ENCODE peak calls at places on chromosomes 3 and 15, in five cellular contexts. K is brain microvascular endothelial cell, J is fibroblast of pulmonary artery, D is Panc1, Y is astrocyte of the spinal cord. P is an unnamed sample.

GRCh38 chr3:52190294-52190841 is 7.6 kb upstream of the ALAS1 start:
- DNase-seq in Y (peak), K (no peak), D (no peak), J (peak), P (peak)

GRCh38 chr3:127839099-127839498 is 16.8 kb upstream of the MGLL start:
- DNase-seq in D (no peak), Y (no peak), K (no peak), J (no peak), P (no peak)

GRCh38 chr3:60588806-60589205 is 662.4 kb downstream of the FHIT start:
- DNase-seq in Y (peak), D (no peak), K (peak), J (no peak), P (no peak)

GRCh38 chr3:173745952-173746682 is 348.6 kb downstream of the NLGN1 start:
- DNase-seq in K (peak), J (peak), D (no peak), Y (peak), P (peak)

GRCh38 chr3:11847607-11848006 is 922 bp upstream of the TAMM41 start:
- DNase-seq in K (no peak), J (no peak), Y (no peak), D (no peak), P (no peak)

GRCh38 chr3:52881834-52882233 is 15.5 kb downstream of the STIMATE start:
- DNase-seq in J (no peak), D (no peak), K (no peak), Y (no peak), P (no peak)

GRCh38 chr3:43686700-43687498 is 3.8 kb upstream of the ABHD5 start:
- DNase-seq in J (no peak), Y (no peak), D (no peak), K (no peak), P (no peak)

GRCh38 chr15:100891316-100892012 is 11.8 kb downstream of the ALDH1A3 start:
- DNase-seq in D (no peak), K (peak), Y (no peak), J (no peak), P (no peak)

GRCh38 chr3:64355473-64355872 is 130.2 kb upstream of the PRICKLE2 start:
- DNase-seq in J (peak), Y (peak), K (peak), D (no peak), P (peak)

GRCh38 chr3:156685198-156685597 is 10.8 kb downstream of the TIPARP start:
- DNase-seq in J (peak), K (no peak), D (no peak), Y (peak), P (peak)

GRCh38 chr3:42595682-42596081 is 4.8 kb upstream of the NKTR start:
- DNase-seq in K (no peak), Y (no peak), D (no peak), J (no peak), P (no peak)

GRCh38 chr3:5229414-5229813 is 41.9 kb downstream of the EDEM1 start:
- DNase-seq in D (no peak), J (no peak), Y (no peak), K (no peak), P (no peak)

GRCh38 chr3:194577985-194578905 is 55.0 kb downstream of the TMEM44 start:
- DNase-seq in J (peak), D (peak), K (peak), Y (peak), P (peak)

GRCh38 chr3:66822059-66823009 is 175.8 kb upstream of the KBTBD8 start:
- DNase-seq in J (peak), K (peak), D (no peak), Y (peak), P (peak)

GRCh38 chr15:31377030-31377429 is 50.4 kb downstream of the KLF13 start:
- DNase-seq in J (no peak), D (no peak), K (no peak), Y (no peak), P (no peak)

GRCh38 chr15:72184165-72184811 is 13.3 kb downstream of the GRAMD2A start:
- DNase-seq in Y (peak), D (no peak), J (no peak), K (no peak), P (peak)

GRCh38 chr3:175346573-175347356 is 487.6 kb downstream of the NAALADL2 start:
- DNase-seq in Y (peak), J (peak), K (peak), D (peak), P (peak)

GRCh38 chr15:80070840-80071239 is 11.4 kb downstream of the ZFAND6 start:
- DNase-seq in K (no peak), D (no peak), Y (peak), J (peak), P (peak)

GRCh38 chr15:80072285-80072684 is 12.8 kb downstream of the ZFAND6 start:
- DNase-seq in D (peak), Y (peak), K (peak), J (peak), P (peak)

GRCh38 chr15:80073197-80073596 is 13.7 kb downstream of the ZFAND6 start:
- DNase-seq in J (no peak), D (no peak), K (no peak), Y (no peak), P (no peak)

GRCh38 chr15:80068578-80068977 is 9.1 kb downstream of the ZFAND6 start:
- DNase-seq in K (no peak), D (no peak), J (no peak), Y (peak), P (no peak)

DNA sequence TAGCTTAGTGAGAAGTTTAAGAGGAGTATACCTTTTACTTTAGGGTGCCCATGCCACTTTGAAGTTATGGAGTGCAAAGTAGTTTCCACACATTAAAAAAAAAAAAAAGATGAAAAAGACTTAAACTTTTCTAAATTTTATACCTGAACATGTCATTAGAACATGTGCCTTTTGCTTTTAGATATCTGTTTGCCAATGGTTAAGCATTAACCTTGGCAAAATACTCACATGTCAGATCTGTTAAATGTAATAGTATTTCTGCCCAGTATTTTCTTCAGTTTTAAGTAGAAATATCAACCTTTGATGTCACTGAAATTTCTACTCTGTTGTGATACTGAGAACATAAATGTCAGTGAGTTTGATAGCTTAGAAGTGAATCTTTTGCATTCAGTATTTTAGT is 12.2 kb downstream of the ZFAND6 start:
- DNase-seq in K (no peak), Y (no peak), J (no peak), D (no peak), P (no peak)
- H3K4me3 ChIP-seq in K (no peak), Y (no peak), J (peak), D (no peak), P (no peak)

GRCh38 chr15:24760066-24760465 is 84.5 kb downstream of the NPAP1 start:
- DNase-seq in J (no peak), Y (no peak), K (no peak), D (no peak), P (no peak)

GRCh38 chr15:24763891-24764290 is 88.3 kb downstream of the NPAP1 start:
- DNase-seq in Y (no peak), D (no peak), K (no peak), J (no peak), P (no peak)

GRCh38 chr15:24766511-24767133 is 91.0 kb downstream of the NPAP1 start:
- DNase-seq in D (no peak), K (no peak), Y (no peak), J (no peak), P (no peak)

GRCh38 chr15:24764375-24765171 is 89.0 kb downstream of the NPAP1 start:
- DNase-seq in Y (no peak), K (no peak), D (no peak), J (no peak), P (no peak)

GRCh38 chr15:24761704-24762302 is 86.2 kb downstream of the NPAP1 start:
- DNase-seq in Y (peak), D (no peak), K (no peak), J (peak), P (peak)
- TF ChIP-seq CTCF in Y (no peak), D (peak), K (peak), J (peak), P (peak)

DNA sequence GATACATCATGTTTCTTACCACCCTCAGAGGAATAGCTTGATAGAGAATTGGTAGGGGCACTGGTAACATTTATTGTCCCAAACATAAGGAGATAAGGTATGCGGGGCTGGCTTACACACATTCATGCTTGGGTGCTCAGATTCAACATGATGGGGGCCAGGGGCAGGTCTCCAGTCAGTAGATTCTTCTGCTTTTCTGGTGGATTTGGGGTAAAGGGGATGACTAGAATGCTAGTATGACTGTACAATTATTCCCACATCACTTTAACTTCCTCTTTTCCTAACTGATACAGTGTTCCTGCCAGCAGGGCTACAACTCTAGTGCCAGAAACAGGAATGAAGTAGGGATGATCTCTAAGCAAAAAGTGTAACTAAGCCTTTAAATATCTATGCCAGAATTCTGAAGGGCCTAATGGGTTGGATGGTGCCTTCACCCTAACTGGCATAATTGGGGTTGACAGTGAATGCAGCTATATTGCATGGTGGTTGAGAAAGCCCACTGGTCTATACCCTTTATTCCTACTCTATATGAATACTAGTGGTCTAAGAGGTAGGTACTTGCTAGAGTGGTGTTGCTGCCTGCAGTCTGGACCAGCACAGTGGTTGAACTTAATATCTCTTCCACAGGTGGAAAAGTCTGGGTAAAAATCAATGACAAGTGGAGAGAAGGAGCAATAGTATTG is 117.4 kb downstream of the IL12A start:
- DNase-seq in D (no peak), J (no peak), K (no peak), Y (no peak), P (no peak)
- H3K4me3 ChIP-seq in D (no peak), J (no peak), K (no peak), Y (no peak), P (no peak)

DNA sequence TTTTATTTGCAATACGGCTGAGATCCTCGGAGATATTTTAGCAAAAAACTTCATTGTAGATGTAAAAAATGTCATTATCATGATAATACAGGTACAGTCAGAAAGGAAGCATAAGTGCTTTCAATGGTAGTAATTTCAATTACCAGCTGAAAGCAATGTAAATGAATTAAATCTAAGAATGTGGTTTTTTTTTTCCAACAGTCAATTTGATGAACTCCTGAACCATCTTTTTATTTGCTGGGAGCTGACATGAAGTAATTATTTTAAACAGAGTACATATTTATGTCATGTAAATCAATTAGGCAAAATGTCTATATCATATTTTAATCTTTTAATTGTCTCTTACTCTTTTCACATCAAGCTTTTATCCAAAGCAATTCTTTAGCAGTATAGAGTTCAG is 70.6 kb downstream of the MORC1 start:
- DNase-seq in D (no peak), Y (no peak), J (no peak), K (no peak), P (no peak)
- TF ChIP-seq CTCF in D (no peak), Y (no peak), J (no peak), K (no peak), P (no peak)

DNA sequence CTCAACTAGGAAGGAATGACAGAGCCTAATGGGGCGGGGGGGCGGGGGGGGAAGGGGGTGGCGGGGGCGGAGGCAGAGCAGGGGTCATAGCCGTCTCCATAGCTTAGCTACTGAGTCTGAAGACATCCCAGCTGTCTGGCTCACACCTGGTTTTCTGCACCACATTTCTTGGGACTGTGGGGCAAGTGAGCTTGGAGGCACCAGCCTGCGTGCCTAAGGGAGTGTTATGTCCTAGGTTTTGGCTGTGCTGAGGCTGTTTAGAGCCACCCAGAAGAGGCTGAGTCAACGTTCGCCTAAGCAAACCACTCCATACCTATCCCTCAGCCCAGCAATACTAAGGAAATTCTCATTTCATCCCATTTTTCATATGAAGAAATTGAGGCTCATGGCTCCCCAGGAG is 1.4 kb downstream of the IL17RD start:
- DNase-seq in K (no peak), D (no peak), Y (no peak), J (no peak), P (no peak)
- H3K4me3 ChIP-seq in K (peak), D (peak), Y (peak), J (peak), P (peak)

GRCh38 chr15:32668942-32669341 is 27.4 kb downstream of the SCG5 start:
- DNase-seq in Y (no peak), J (no peak), D (no peak), K (no peak), P (no peak)
- TF ChIP-seq CTCF in Y (no peak), J (no peak), D (no peak), K (no peak), P (no peak)

DNA sequence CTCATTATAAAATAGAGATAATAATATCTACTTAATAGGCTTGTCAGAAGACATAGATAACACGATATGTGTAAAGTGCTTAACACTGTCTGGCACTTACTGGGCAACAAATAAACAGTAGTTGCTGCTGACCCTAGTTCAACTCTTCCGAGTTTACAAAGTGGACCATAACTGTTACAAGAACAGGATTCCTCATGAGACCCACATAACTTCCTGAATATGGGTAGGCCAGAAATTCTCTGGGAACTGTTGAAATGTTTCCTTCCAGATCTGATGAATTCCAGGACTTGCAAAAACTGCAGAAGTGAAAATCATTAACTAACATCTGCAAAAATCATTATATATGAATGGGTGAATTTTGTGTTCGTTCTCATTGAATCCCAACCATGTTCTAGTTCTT is 181.7 kb upstream of the MME start:
- DNase-seq in J (peak), Y (no peak), D (no peak), K (no peak), P (peak)
- H3K4me3 ChIP-seq in J (no peak), Y (no peak), D (no peak), K (no peak), P (no peak)

GRCh38 chr3:171615281-171615680 is 155.1 kb upstream of the TNIK start:
- DNase-seq in Y (no peak), D (no peak), K (no peak), J (peak), P (peak)
- TF ChIP-seq CTCF in Y (no peak), D (no peak), K (no peak), J (no peak), P (no peak)

GRCh38 chr15:88161636-88162035 is 94.9 kb downstream of the NTRK3 start:
- DNase-seq in Y (no peak), D (no peak), J (no peak), K (no peak), P (no peak)

DNA sequence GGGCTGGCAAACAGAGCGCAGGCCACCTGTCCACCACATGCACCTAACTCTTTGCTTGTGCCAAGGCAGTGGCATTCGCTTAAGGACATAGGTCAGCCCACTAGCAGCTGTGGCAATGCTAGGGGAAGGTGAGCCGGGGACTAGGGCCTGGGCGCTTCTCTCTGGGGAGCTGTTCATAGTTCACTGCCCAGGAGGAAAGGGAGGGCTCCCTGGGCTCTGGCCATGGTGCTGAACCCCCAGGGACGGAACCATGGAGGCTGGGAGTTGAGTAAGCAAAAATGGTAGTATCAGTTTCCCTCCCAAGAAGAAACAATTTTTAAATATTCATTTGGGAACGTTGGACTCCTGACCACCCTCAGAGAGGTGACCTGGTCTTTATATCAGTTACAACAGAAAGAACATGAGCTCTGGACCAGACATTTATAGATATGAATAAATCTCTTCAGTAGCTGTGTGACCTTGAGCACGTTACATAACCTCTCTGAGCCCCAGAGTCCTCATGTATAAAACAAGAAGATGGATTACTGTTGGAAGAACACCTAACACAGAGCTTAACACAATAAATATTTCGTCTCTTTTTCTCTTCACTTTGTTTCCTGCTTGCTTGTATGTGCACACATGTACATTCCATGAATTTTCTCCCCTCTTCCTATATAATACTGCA is 90.1 kb downstream of the NTRK3 start:
- DNase-seq in K (no peak), J (peak), Y (no peak), D (no peak), P (peak)
- H3K4me3 ChIP-seq in K (no peak), J (no peak), Y (no peak), D (no peak), P (no peak)